ENCODE peak calls at places on chromosomes 13 and 19, in eight cellular contexts. K is left ventricle myocardium inferior, Z is testis, W is upper lobe of right lung, N is left lung, Y is DND-41, L is fibroblast of the aortic adventitia, U is nephron progenitor cell. I is an unnamed sample.

GRCh38 chr19:53165691-53166091 is 6.8 kb upstream of the ZNF347 start:
- DNase-seq in K (no peak), Z (no peak), W (no peak), N (no peak), Y (no peak), L (no peak), U (no peak), I (no peak)

GRCh38 chr13:113148940-113149503 is 9.4 kb upstream of the PROZ start:
- DNase-seq in K (no peak), Z (no peak), W (no peak), N (no peak), Y (no peak), L (no peak), U (no peak), I (no peak)

GRCh38 chr13:26760835-26761582 is 423 bp upstream of the GPR12 start:
- DNase-seq in K (no peak), Z (no peak), W (no peak), N (no peak), Y (no peak), L (no peak), U (peak), I (no peak)

GRCh38 chr13:98466634-98467236 is 110.2 kb downstream of the STK24 start:
- DNase-seq in K (no peak), Z (peak), W (no peak), N (no peak), Y (peak), L (peak), U (peak), I (no peak)

GRCh38 chr19:46303345-46303701 is 6.5 kb downstream of the HIF3A start:
- DNase-seq in K (no peak), Z (no peak), W (peak), N (no peak), Y (no peak), L (no peak), U (no peak), I (no peak)

GRCh38 chr19:35249848-35250711 is 1.3 kb downstream of the LSR start:
- DNase-seq in K (no peak), Z (no peak), W (peak), N (peak), Y (no peak), L (no peak), U (no peak), I (no peak)

GRCh38 chr19:38318595-38319142 is 976 bp upstream of the KCNK6 start:
- DNase-seq in K (peak), Z (no peak), W (no peak), N (no peak), Y (no peak), L (peak), U (no peak), I (no peak)

GRCh38 chr13:54627973-54628372 is 1599.4 kb downstream of the OLFM4 start:
- DNase-seq in K (no peak), Z (no peak), W (no peak), N (no peak), Y (no peak), L (no peak), U (no peak), I (no peak)

GRCh38 chr19:6712231-6712630 is 8.2 kb downstream of the C3 start:
- DNase-seq in K (no peak), Z (no peak), W (no peak), N (no peak), Y (no peak), L (no peak), U (no peak), I (no peak)

GRCh38 chr19:13872339-13872694 is 4.6 kb upstream of the NANOS3 start:
- DNase-seq in K (no peak), Z (no peak), W (no peak), N (no peak), Y (no peak), L (no peak), U (no peak), I (no peak)

GRCh38 chr13:112713517-112714253 is 23.8 kb downstream of the ATP11A start:
- DNase-seq in K (no peak), Z (peak), W (peak), N (peak), Y (no peak), L (peak), U (no peak), I (no peak)

GRCh38 chr19:28500319-28500718 is 712.6 kb downstream of the UQCRFS1 start:
- DNase-seq in K (no peak), Z (no peak), W (no peak), N (no peak), Y (no peak), L (no peak), U (no peak), I (no peak)

DNA sequence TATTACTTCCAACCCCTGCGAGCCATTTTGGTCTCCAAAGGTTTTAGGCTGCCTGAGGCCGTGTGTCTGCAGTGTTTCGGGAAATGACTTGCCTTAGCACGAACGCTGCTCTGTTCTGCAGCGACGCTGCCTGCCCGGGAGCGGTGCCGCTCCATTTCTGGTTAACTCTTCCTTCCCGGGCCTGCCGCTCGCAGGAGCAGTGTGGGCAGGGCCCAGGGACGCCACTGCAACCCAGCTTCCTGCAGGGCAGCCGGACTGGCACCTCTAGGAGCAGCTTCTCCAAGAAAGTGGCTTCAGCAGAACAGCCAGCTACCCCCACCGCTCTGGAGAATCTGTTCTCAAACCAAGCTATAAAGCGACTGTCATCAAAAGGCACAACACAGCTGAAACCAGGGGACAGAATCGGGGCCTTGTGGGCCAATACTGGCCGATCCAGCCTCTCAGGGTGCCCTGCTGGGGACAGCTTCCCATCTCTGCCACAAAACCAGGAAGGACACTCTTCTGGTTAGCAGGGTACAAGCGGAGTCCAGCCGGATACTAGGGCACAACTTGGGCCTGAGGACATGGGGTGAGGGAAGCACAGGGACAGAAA is 72.2 kb downstream of the KCTD15 start:
- DNase-seq in K (peak), Z (peak), W (no peak), N (no peak), Y (no peak), L (peak), U (peak), I (no peak)
- TF ChIP-seq CTCF in K (no peak), Z (no peak), W (no peak), N (no peak), Y (no peak), L (peak), U (no peak), I (no peak)

DNA sequence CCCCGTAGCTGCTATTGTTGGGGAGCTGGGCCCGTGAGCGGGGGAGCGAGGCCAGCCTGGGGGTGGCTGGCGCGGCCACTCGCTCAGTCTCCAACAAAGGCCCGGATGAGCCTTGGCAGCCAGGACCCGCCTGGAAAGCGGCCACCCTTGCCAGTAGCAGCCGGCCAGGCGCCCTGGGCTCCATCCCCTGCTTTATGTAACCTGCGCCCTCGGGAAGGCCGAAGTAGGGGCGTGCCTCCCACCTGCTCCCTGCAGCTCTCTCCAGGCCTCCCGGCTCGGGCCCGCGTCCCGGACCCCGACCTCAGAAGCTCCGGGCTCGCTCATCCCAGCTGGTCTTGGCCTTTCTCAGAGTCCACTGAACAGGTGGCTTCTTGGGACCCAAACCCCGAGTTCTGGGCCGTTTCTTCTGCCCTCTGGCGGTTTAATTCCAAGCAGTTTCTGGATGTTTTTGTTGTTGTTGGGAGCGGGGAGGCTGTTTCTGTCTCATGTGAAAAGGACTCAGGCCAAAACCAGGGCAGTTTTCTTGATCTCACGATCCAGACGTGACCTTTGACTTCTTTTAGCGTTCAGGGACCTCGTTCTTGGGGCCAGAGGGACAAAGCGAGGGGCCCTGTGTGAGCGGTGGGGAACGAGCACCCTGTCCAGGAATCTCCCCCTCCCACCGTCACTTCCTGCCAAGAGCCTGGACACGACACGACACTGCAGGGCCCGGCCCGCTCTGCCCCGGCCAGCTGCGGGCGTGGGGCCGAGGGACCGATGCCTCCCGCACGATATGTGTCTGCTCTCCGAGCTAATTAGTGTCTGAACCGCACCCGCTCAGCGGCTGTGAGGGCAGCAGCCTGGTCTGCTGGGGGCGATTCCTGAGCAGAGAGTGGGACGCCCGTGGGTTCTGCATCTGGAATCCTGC is 1.3 kb downstream of the CDC34 start:
- DNase-seq in K (peak), Z (peak), W (peak), N (no peak), Y (peak), L (peak), U (peak), I (no peak)
- TF ChIP-seq CTCF in K (peak), Z (peak), W (peak), N (peak), Y (peak), L (peak), U (peak), I (peak)

GRCh38 chr13:75628811-75629210 is 7.3 kb upstream of the LMO7 start:
- DNase-seq in K (no peak), Z (no peak), W (no peak), N (no peak), Y (no peak), L (no peak), U (no peak), I (no peak)
- TF ChIP-seq CTCF in K (no peak), Z (no peak), W (no peak), N (no peak), Y (no peak), L (no peak), U (no peak), I (no peak)

DNA sequence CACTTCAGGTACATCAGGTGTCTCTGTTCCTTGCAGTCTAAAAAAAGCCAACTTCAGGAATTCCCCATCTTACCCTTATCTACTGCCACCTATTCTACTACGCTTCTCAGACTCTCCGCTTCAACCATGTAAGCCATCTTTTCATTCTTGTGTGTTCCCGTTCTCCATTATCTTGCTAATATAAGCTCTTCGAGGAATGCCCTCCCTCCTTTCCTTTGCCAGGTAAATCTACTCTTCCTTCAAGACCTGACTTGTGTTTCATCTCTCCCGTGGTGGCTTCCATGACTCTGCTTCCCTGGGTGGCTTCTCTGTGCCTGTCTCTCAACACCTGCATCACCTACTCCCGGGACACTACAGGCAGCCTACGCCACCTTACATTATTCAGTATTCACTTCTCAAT is 42.3 kb upstream of the MEDAG start:
- DNase-seq in K (no peak), Z (no peak), W (no peak), N (no peak), Y (no peak), L (no peak), U (no peak), I (no peak)
- TF ChIP-seq CTCF in K (no peak), Z (no peak), W (no peak), N (no peak), Y (no peak), L (no peak), U (no peak), I (no peak)

I was measured in AG04450.